ENCODE peak calls at places on chromosomes 7 and 10, in four cellular contexts. U is K562, N is dorsolateral prefrontal cortex, E is body of pancreas. A is an unnamed sample.

GRCh38 chr10:118775478-118775877 is 20.7 kb upstream of the CACUL1 start:
- DNase-seq in U (no peak), N (no peak), E (no peak), A (no peak)

GRCh38 chr10:127332631-127333030 is 136.2 kb upstream of the INSYN2A start:
- DNase-seq in U (no peak), N (no peak), E (no peak), A (no peak)

GRCh38 chr7:85041599-85042216 is 145.1 kb downstream of the SEMA3D start:
- DNase-seq in U (peak; percentile 67), N (peak; percentile 24), E (peak; percentile 83), A (peak; percentile 50)

GRCh38 chr7:77427996-77428603 is 12.0 kb upstream of the GSAP start:
- DNase-seq in U (no peak), N (no peak), E (no peak), A (no peak)

GRCh38 chr7:28419717-28420116 is 7.4 kb downstream of the CREB5 start:
- DNase-seq in U (no peak), N (no peak), E (no peak), A (no peak)

GRCh38 chr10:62015994-62016393 is 114.5 kb downstream of the ARID5B start:
- DNase-seq in U (peak; percentile 78), N (no peak), E (no peak), A (no peak)

GRCh38 chr10:3895045-3895609 is 110.1 kb upstream of the KLF6 start:
- DNase-seq in U (peak; percentile 20), N (no peak), E (no peak), A (no peak)

GRCh38 chr10:119759832-119760231 is 34.0 kb downstream of the INPP5F start:
- DNase-seq in U (no peak), N (no peak), E (no peak), A (no peak)

GRCh38 chr7:80923211-80923612 is 4.4 kb upstream of the SEMA3C start:
- DNase-seq in U (no peak), N (no peak), E (no peak), A (no peak)

GRCh38 chr10:30151581-30152389 is 92.4 kb upstream of the JCAD start:
- DNase-seq in U (peak; percentile 87), N (no peak), E (no peak), A (no peak)

GRCh38 chr10:110208614-110209398 is 1.4 kb downstream of the MXI1 start:
- DNase-seq in U (peak; percentile 65), N (peak; percentile 35), E (peak; percentile 57), A (no peak)

GRCh38 chr10:27794157-27794556 is 48.5 kb upstream of the MKX start:
- DNase-seq in U (peak; percentile 12), N (no peak), E (no peak), A (no peak)

GRCh38 chr7:3078458-3078857 is 34.8 kb upstream of the CARD11 start:
- DNase-seq in U (no peak), N (no peak), E (no peak), A (no peak)

GRCh38 chr7:94741179-94741578 is 85.2 kb upstream of the SGCE start:
- DNase-seq in U (no peak), N (no peak), E (no peak), A (no peak)

GRCh38 chr10:131701131-131701947 is 199.5 kb upstream of the PPP2R2D start:
- DNase-seq in U (no peak), N (no peak), E (no peak), A (no peak)

GRCh38 chr10:124641282-124642075 is 102.7 kb downstream of the FAM53B start:
- DNase-seq in U (peak; percentile 57), N (no peak), E (no peak), A (no peak)

GRCh38 chr7:139246905-139247304 is 15.9 kb downstream of the UBN2 start:
- DNase-seq in U (no peak), N (no peak), E (no peak), A (no peak)

GRCh38 chr10:60042959-60043358 is 136.6 kb upstream of the CCDC6 start:
- DNase-seq in U (no peak), N (no peak), E (no peak), A (no peak)

GRCh38 chr7:80309971-80310549 is 175.4 kb downstream of the GNAI1 start:
- DNase-seq in U (no peak), N (no peak), E (no peak), A (no peak)

GRCh38 chr7:29285451-29285807 is 90.9 kb downstream of the CHN2 start:
- DNase-seq in U (no peak), N (no peak), E (no peak), A (no peak)

GRCh38 chr7:24705481-24705954 is 51.7 kb downstream of the GSDME start:
- DNase-seq in U (no peak), N (no peak), E (no peak), A (no peak)

GRCh38 chr7:84337386-84337785 is 142.8 kb upstream of the SEMA3A start:
- DNase-seq in U (no peak), N (no peak), E (no peak), A (no peak)

GRCh38 chr7:144391014-144391413 is 12.5 kb downstream of the NOBOX start:
- DNase-seq in U (no peak), N (no peak), E (no peak), A (no peak)

GRCh38 chr10:125808047-125808446 is 15.0 kb downstream of the UROS start:
- DNase-seq in U (no peak), N (no peak), E (no peak), A (no peak)

GRCh38 chr7:15602236-15602635 is 40.4 kb upstream of the AGMO start:
- DNase-seq in U (no peak), N (no peak), E (no peak), A (no peak)

GRCh38 chr7:42980514-42980913 is 48.3 kb downstream of the MRPL32 start:
- DNase-seq in U (no peak), N (no peak), E (no peak), A (no peak)

GRCh38 chr7:154841731-154842331 is 161.1 kb downstream of the PAXIP1 start:
- DNase-seq in U (no peak), N (no peak), E (peak; percentile 30), A (no peak)

GRCh38 chr10:86922553-86922961 is 34.9 kb downstream of the MMRN2 start:
- DNase-seq in U (no peak), N (no peak), E (peak; percentile 73), A (no peak)

GRCh38 chr7:106982415-106982814 is 62.1 kb upstream of the PRKAR2B start:
- DNase-seq in U (no peak), N (no peak), E (peak; percentile 6), A (no peak)

GRCh38 chr7:27171636-27172387 is 2.3 kb downstream of the HOXA10 start:
- DNase-seq in U (no peak), N (no peak), E (no peak), A (peak; percentile 20)

GRCh38 chr7:7595451-7595850 is 28.8 kb downstream of the MIOS start:
- DNase-seq in U (peak; percentile 14), N (no peak), E (no peak), A (no peak)

GRCh38 chr10:99533496-99534455 is 1.0 kb downstream of the NKX2-3 start:
- DNase-seq in U (no peak), N (no peak), E (no peak), A (no peak)

GRCh38 chr10:15824498-15824897 is 35.8 kb downstream of the MINDY3 start:
- DNase-seq in U (no peak), N (no peak), E (no peak), A (no peak)

GRCh38 chr10:16816830-16817124 is 447 bp downstream of the RSU1 start:
- DNase-seq in U (no peak), N (no peak), E (no peak), A (no peak)

GRCh38 chr7:74502216-74502891 is 48.6 kb downstream of the GTF2IRD1 start:
- DNase-seq in U (no peak), N (no peak), E (peak; percentile 86), A (no peak)

GRCh38 chr7:6556196-6556595 is 4.9 kb upstream of the GRID2IP start:
- DNase-seq in U (no peak), N (no peak), E (peak; percentile 20), A (no peak)
- TF ChIP-seq CTCF in U (no peak), N (no peak), E (peak; percentile 18), A (no peak)

GRCh38 chr10:13612654-13613373 is 26.0 kb downstream of the PRPF18 start:
- DNase-seq in U (no peak), N (no peak), E (no peak), A (no peak)

GRCh38 chr10:13613519-13613918 is 26.8 kb downstream of the PRPF18 start:
- DNase-seq in U (peak; percentile 4), N (no peak), E (no peak), A (no peak)

GRCh38 chr10:13617146-13617545 is 30.4 kb downstream of the PRPF18 start:
- DNase-seq in U (no peak), N (no peak), E (no peak), A (no peak)

GRCh38 chr10:13615650-13616049 is 28.9 kb downstream of the PRPF18 start:
- DNase-seq in U (no peak), N (no peak), E (no peak), A (no peak)

DNA sequence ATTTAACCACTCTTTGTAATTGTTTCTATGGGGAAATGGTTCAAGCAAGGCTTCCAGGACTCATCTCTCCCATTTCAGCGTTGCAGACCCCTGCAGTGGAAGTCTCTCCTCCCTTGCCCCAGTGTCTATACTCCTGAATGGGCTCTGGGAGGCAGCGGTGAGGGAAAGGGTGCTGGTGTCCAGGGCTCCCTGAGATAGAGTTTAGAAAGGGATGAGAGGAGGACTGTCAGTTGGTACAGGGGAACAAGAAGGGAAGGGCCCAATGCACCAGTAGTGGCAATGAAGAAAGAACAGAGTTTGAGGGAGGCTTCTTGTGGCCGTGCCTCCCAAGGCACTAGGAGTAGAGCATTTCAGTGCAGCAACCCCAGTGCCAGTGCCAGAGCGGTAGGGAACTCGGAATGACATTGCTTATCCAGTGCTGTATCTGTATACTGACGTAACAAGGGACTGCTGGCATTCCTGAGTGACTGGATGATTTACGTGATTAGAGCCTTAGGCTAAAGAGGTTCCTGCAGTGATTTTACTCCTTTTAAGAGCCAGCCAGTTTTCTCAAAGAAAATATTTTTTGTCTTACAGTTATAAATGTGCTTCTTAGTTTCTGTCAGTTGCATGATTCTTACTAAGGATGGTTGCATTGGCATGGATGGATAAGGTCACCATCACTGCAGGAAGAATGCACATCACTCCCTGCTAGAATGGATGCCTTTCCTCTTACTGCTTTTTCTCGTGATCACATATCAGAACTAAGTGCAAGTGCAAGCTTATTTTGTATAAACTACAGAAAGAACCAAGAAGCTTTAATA is 28.0 kb downstream of the PRPF18 start:
- DNase-seq in U (no peak), N (no peak), E (no peak), A (no peak)
- TF ChIP-seq CTCF in U (no peak), N (no peak), E (no peak), A (no peak)

GRCh38 chr7:45584261-45585210 is 10.4 kb downstream of the ADCY1 start:
- DNase-seq in U (no peak), N (no peak), E (no peak), A (no peak)
- TF ChIP-seq CTCF in U (no peak), N (no peak), E (no peak), A (no peak)

DNA sequence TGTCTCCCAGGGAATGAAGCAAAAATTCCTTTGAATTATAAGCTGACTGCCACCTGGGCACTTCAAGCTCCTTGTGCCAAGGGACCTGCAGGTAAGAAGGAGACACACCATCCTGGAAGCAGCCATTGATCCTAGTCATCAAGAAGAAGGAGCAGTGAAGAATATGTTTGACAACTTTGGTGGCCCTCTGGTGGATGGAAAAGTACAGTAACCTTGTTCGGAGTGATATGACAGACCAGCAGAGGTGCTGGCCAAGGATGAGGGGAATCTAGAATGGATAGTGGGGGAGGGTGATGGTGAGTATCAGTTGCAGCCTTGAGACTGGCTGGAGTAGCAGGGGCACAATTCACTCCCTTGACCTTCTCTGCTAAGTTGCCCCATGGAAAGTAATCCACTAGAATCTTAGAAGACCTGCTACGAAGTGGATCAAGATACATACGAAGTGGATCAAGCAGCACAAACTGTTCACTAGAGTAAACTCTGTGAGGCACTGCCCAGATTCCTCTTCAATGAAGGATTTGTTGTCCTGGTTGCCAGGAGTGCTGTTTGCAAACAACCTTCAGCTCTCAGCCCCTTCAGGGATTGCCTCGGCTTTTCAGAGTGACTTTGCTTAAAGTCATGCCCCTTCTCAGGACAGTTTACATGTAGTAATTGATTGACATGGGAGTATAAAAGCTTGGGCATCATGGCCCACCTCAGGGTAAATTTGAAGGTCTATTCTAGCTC is 44.8 kb upstream of the ORC5 start:
- DNase-seq in U (peak; percentile 33), N (no peak), E (no peak), A (no peak)
- TF ChIP-seq CTCF in U (peak; percentile 54), N (peak; percentile 21), E (no peak), A (no peak)